ENCODE peak calls at places on chromosome 7, in seven cellular contexts. W is MM.1S; X is heart right ventricle; B is endodermal cell; P is CD8-positive, alpha-beta T cell; E is Panc1; M is stomach. R is an unnamed sample.

GRCh38 chr7:96526492-96526891 is 183.2 kb downstream of the SEM1 start:
- DNase-seq in B (no peak), M (no peak), X (no peak), W (no peak), E (no peak), P (no peak), R (no peak)

GRCh38 chr7:67344481-67345193 is 348.0 kb downstream of the TYW1 start:
- DNase-seq in B (peak; percentile 23), M (no peak), P (no peak), X (no peak), W (no peak), E (no peak), R (no peak)

GRCh38 chr7:41702635-41703371 is at the start of gene INHBA:
- DNase-seq in P (no peak), E (no peak), B (no peak), M (no peak), X (peak; percentile 41), W (no peak), R (no peak)

GRCh38 chr7:76076995-76077394 is 29.1 kb downstream of the MDH2 start:
- DNase-seq in E (no peak), B (no peak), P (no peak), X (no peak), M (no peak), W (no peak), R (no peak)

GRCh38 chr7:142645777-142646176 is 103.5 kb upstream of the PRSS1 start:
- DNase-seq in X (no peak), B (no peak), P (no peak), W (no peak), M (no peak), E (no peak), R (no peak)

GRCh38 chr7:92092210-92092609 is 42.1 kb downstream of the CYP51A1 start:
- DNase-seq in P (no peak), X (no peak), B (no peak), E (no peak), W (no peak), M (no peak), R (no peak)

GRCh38 chr7:1809070-1809469 is 139.0 kb downstream of the ELFN1 start:
- DNase-seq in X (no peak), E (no peak), B (no peak), M (no peak), P (no peak), W (no peak), R (no peak)

GRCh38 chr7:38007096-38007495 is 86.7 kb downstream of the EPDR1 start:
- DNase-seq in E (no peak), B (no peak), M (no peak), W (no peak), P (no peak), X (no peak), R (no peak)

GRCh38 chr7:5420108-5420840 is 3.4 kb downstream of the TNRC18 start:
- DNase-seq in B (peak; percentile 59), X (no peak), W (no peak), M (peak; percentile 45), P (no peak), E (no peak), R (no peak)

GRCh38 chr7:141700848-141701371 is 1.1 kb downstream of the DENND11 start:
- DNase-seq in W (no peak), P (peak; percentile 2), E (no peak), B (peak; percentile 77), X (peak; percentile 14), M (no peak), R (no peak)

GRCh38 chr7:43756368-43757072 is 2.0 kb upstream of the BLVRA start:
- DNase-seq in E (no peak), X (no peak), B (no peak), P (no peak), M (no peak), W (peak; percentile 83), R (no peak)

GRCh38 chr7:108299251-108300014 is 156.8 kb downstream of the NRCAM start:
- DNase-seq in E (no peak), B (no peak), W (no peak), X (no peak), P (no peak), M (no peak), R (no peak)

GRCh38 chr7:964401-965231 is 10.1 kb upstream of the ADAP1 start:
- DNase-seq in P (no peak), W (peak; percentile 56), X (peak; percentile 66), E (no peak), M (no peak), B (peak; percentile 78), R (no peak)

GRCh38 chr7:37352974-37353948 is 95.4 kb downstream of the ELMO1 start:
- DNase-seq in X (no peak), M (no peak), P (peak; percentile 43), B (peak; percentile 79), W (peak; percentile 90), E (peak; percentile 28), R (no peak)

GRCh38 chr7:69399038-69399800 is 199.1 kb upstream of the AUTS2 start:
- DNase-seq in M (no peak), P (no peak), E (no peak), W (no peak), X (peak; percentile 16), B (peak; percentile 89), R (no peak)

GRCh38 chr7:2146676-2147472 is 85.9 kb downstream of the MAD1L1 start:
- DNase-seq in X (no peak), M (no peak), B (no peak), P (no peak), E (no peak), W (no peak), R (no peak)

GRCh38 chr7:3214090-3214413 is 87.0 kb upstream of the SDK1 start:
- DNase-seq in P (no peak), E (no peak), X (no peak), B (no peak), M (no peak), W (no peak), R (no peak)

GRCh38 chr7:146791344-146792300 is 675.0 kb downstream of the CNTNAP2 start:
- DNase-seq in E (no peak), P (no peak), B (peak; percentile 61), X (no peak), M (no peak), W (no peak), R (no peak)

GRCh38 chr7:28414453-28414852 is 2.1 kb downstream of the CREB5 start:
- DNase-seq in M (no peak), P (no peak), W (no peak), B (no peak), X (no peak), E (no peak), R (no peak)

GRCh38 chr7:110418651-110419270 is 672.2 kb upstream of the LRRN3 start:
- DNase-seq in B (no peak), E (no peak), X (no peak), W (no peak), M (no peak), P (no peak), R (no peak)

GRCh38 chr7:70693300-70693689 is 438.6 kb upstream of the GALNT17 start:
- DNase-seq in W (no peak), M (no peak), P (no peak), X (peak; percentile 7), B (no peak), E (no peak), R (peak; percentile 34)

GRCh38 chr7:111735661-111736323 is 173.5 kb upstream of the IMMP2L start:
- DNase-seq in B (peak; percentile 86), W (peak; percentile 77), P (peak; percentile 29), X (peak; percentile 70), M (peak; percentile 47), E (peak; percentile 46), R (peak; percentile 27)

DNA sequence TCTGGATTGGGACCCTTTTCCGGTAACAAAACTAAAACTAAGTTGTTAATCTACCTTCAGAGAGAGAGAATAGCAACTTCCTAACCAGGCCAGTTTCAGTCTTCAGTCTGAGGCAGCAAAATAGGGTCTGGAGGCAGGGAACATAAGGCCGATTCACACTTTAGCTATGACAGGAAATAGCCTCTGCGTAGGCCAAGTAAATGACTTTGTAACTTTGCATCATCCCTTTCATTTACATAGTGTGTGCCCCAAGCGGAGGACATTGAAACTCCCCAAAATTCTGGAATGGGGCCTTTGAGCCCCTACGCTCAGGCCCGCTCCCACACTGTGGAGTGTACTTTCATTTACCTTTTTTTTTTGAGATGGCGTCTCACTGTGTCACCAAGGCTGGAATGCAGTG is 1.7 kb upstream of the UPP1 start:
- DNase-seq in B (peak; percentile 45), W (peak; percentile 55), P (no peak), X (no peak), E (no peak), M (no peak), R (no peak)
- TF ChIP-seq CTCF in B (no peak), W (no peak), P (no peak), X (no peak), E (no peak), M (no peak), R (no peak)

GRCh38 chr7:100475549-100475948 is 3.5 kb downstream of the TSC22D4 start:
- DNase-seq in X (peak; percentile 65), E (no peak), P (no peak), M (no peak), W (no peak), B (no peak), R (peak; percentile 47)

GRCh38 chr7:100477871-100478248 is 1.2 kb downstream of the TSC22D4 start:
- DNase-seq in M (no peak), E (no peak), X (no peak), B (no peak), P (no peak), W (no peak), R (no peak)

GRCh38 chr7:100478966-100479660 is at the start of gene TSC22D4:
- DNase-seq in P (peak; percentile 91), W (peak; percentile 91), B (peak; percentile 99), E (peak; percentile 72), X (peak; percentile 95), M (peak; percentile 96), R (peak; percentile 91)

GRCh38 chr7:100476903-100477870 is 1.8 kb downstream of the TSC22D4 start:
- DNase-seq in W (no peak), E (no peak), B (peak; percentile 81), P (no peak), X (peak; percentile 50), M (no peak), R (no peak)

GRCh38 chr7:100476108-100476780 is 2.8 kb downstream of the TSC22D4 start:
- DNase-seq in P (no peak), M (no peak), W (no peak), X (peak; percentile 65), B (no peak), E (no peak), R (no peak)
- H3K27ac ChIP-seq in P (peak overlapping the region; percentile 72), M (peak overlapping the region; percentile 97), W (no peak overlapping the region), X (peak overlapping the region; percentile 58), B (peak overlapping the region; percentile 6), E (peak overlapping the region; percentile 64), R (peak overlapping the region; percentile 98)

DNA sequence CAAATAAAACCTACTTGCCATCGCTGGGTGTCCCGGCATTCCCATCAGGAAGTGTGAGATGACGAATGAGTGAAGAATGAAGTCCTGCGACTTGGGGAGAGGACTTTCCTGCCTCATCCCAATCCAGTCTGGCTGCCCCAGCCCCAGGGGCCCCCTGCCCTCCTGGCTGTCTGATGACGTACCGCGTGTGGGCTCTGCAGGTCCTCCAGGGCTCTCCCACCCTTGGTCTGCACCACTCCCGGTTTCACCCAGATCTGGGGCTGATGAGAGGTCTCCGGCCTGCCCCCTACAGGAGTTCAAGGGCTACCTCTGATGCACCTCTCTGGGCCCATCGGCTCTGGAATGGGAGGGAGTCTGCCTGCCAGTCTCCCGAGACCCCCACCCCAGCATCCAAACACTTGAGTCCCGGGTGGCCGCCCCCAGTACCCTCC is 9.8 kb downstream of the ATP6V1F start:
- DNase-seq in E (no peak), P (no peak), X (no peak), W (no peak), B (peak; percentile 82), M (no peak), R (no peak)
- TF ChIP-seq CTCF in E (peak; percentile 55), P (no peak), X (no peak), W (peak; percentile 21), B (peak; percentile 71), M (no peak), R (no peak)

GRCh38 chr7:100098913-100099312 is 2.3 kb downstream of the MCM7 start:
- DNase-seq in W (no peak), M (no peak), E (no peak), X (no peak), B (no peak), P (no peak), R (no peak)
- H3K27ac ChIP-seq in W (no peak overlapping the region), M (peak overlapping the region; percentile 97), E (peak overlapping the region; percentile 93), X (no peak overlapping the region), B (no peak overlapping the region), P (no peak overlapping the region), R (no peak overlapping the region)

R was measured in tibial nerve.